ENCODE peak calls at places on chromosomes 6 and 20, in five cellular contexts. F is mesendoderm, X is SK-N-SH, C is right lobe of liver, P is spleen. H is an unnamed sample.
A peak's percentile ranks its signal among the peaks of the same experiment; 100 is the strongest.

GRCh38 chr6:45681860-45682488 is 304.2 kb upstream of the SUPT3H start:
- DNase-seq in F (peak; percentile 49), X (no peak), C (no peak), P (no peak), H (peak; percentile 80)

GRCh38 chr6:18147160-18147559 is 7.7 kb downstream of the TPMT start:
- DNase-seq in F (no peak), X (no peak), C (no peak), P (no peak), H (no peak)

GRCh38 chr20:3698511-3699436 is 13.6 kb downstream of the SIGLEC1 start:
- DNase-seq in F (no peak), X (no peak), C (no peak), P (peak; percentile 64), H (no peak)

GRCh38 chr6:33018904-33019303 is 9.5 kb upstream of the HLA-DOA start:
- DNase-seq in F (no peak), X (no peak), C (peak; percentile 72), P (peak; percentile 91), H (peak; percentile 87)

GRCh38 chr6:82017773-82018172 is 229.8 kb downstream of the IBTK start:
- DNase-seq in F (no peak), X (no peak), C (no peak), P (no peak), H (no peak)

GRCh38 chr20:40970218-40970617 is 58.4 kb upstream of the TOP1 start:
- DNase-seq in F (no peak), X (no peak), C (no peak), P (no peak), H (no peak)

GRCh38 chr6:94362061-94362864 is 942.9 kb upstream of the EPHA7 start:
- DNase-seq in F (no peak), X (no peak), C (no peak), P (peak; percentile 73), H (peak; percentile 46)

GRCh38 chr20:17481661-17482060 is 49.5 kb downstream of the BFSP1 start:
- DNase-seq in F (no peak), X (no peak), C (no peak), P (no peak), H (no peak)

GRCh38 chr6:3133515-3133914 is 15.0 kb downstream of the BPHL start:
- DNase-seq in F (no peak), X (no peak), C (no peak), P (no peak), H (no peak)

GRCh38 chr6:150969901-150970300 is 104.4 kb downstream of the MTHFD1L start:
- DNase-seq in F (no peak), X (no peak), C (no peak), P (no peak), H (no peak)

GRCh38 chr6:150966786-150967185 is 101.3 kb downstream of the MTHFD1L start:
- DNase-seq in F (no peak), X (no peak), C (no peak), P (no peak), H (no peak)

GRCh38 chr6:150964765-150965164 is 99.3 kb downstream of the MTHFD1L start:
- DNase-seq in F (no peak), X (no peak), C (no peak), P (no peak), H (no peak)

GRCh38 chr6:150967910-150968309 is 102.4 kb downstream of the MTHFD1L start:
- DNase-seq in F (peak; percentile 7), X (no peak), C (no peak), P (no peak), H (no peak)

GRCh38 chr6:150967381-150967780 is 101.9 kb downstream of the MTHFD1L start:
- DNase-seq in F (no peak), X (no peak), C (no peak), P (no peak), H (no peak)
- H3K36me3 ChIP-seq in F (peaks cover 3% of the 10 kb centered on the region), X (peaks cover 31% of the 10 kb centered on the region), C (no peaks in the 10 kb centered on the region), P (no peaks in the 10 kb centered on the region), H (peaks cover 17% of the 10 kb centered on the region)

DNA sequence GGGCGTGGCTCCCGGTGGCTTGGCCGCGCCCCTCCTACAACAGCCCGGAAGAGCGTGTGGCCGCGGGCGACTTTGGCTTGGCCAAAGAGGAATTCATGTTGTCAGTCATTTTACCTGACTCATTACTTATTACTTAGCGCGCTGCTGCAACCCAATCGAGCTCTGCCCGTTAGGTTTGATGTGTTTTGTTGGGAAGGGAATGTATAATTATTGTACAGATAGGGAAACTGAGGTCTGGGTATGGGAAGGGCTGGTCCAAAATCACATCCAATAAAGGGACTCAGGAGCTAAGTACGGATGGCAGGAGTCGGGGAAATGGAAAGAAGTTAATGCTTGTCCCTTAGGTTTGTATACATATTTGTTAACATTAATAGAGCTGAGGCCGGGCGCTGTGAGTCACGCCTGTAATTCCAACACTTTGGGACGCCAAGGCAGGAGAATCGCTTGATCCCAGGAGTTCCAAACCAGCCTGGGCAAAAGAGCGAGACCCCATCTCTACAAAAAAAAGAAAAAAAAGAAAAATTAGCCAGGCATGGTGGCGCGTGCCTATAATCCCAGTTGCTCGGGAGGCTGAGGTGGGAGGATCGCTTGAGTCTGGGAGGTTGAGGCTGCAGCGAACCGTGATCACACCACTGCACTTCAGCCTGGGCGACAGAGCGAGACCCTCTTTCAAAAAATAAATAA is 639 bp upstream of the ZNF335 start:
- DNase-seq in F (no peak), X (no peak), C (no peak), P (peak; percentile 97), H (peak; percentile 94)
- H3K36me3 ChIP-seq in F (peaks cover 4% of the 10 kb centered on the region), X (peaks cover 15% of the 10 kb centered on the region), C (peaks cover 18% of the 10 kb centered on the region), P (peaks cover 19% of the 10 kb centered on the region), H (peaks cover 20% of the 10 kb centered on the region)

GRCh38 chr6:104477569-104477968 is 382.1 kb downstream of the HACE1 start:
- DNase-seq in F (no peak), X (no peak), C (no peak), P (no peak), H (no peak)
- H3K36me3 ChIP-seq in F (no peaks in the 10 kb centered on the region), X (no peaks in the 10 kb centered on the region), C (no peaks in the 10 kb centered on the region), P (no peaks in the 10 kb centered on the region), H (no peaks in the 10 kb centered on the region)

DNA sequence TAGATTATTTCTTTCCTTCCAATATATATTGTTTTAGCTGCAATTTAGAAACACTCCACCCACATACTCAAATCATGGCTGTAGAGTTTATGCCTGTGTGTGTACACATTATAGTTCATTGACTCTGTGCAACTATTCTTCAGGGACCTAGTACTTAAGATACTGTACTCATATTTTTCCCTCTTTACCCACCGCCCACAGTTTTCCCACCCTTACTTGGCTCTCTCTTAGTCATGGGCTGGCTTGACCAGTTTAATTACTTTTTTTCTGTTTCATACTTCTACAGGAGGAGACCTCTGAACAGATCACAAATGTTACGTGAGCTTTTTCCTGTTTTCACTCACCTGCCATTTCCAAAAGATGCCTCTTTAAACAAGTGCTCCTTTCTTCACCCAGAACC is 30.4 kb downstream of the C6orf89 start:
- DNase-seq in F (no peak), X (no peak), C (no peak), P (no peak), H (no peak)
- H3K36me3 ChIP-seq in F (no peaks in the 10 kb centered on the region), X (peaks cover 53% of the 10 kb centered on the region), C (peaks cover 29% of the 10 kb centered on the region), P (peaks cover 36% of the 10 kb centered on the region), H (peaks cover 92% of the 10 kb centered on the region)

DNA sequence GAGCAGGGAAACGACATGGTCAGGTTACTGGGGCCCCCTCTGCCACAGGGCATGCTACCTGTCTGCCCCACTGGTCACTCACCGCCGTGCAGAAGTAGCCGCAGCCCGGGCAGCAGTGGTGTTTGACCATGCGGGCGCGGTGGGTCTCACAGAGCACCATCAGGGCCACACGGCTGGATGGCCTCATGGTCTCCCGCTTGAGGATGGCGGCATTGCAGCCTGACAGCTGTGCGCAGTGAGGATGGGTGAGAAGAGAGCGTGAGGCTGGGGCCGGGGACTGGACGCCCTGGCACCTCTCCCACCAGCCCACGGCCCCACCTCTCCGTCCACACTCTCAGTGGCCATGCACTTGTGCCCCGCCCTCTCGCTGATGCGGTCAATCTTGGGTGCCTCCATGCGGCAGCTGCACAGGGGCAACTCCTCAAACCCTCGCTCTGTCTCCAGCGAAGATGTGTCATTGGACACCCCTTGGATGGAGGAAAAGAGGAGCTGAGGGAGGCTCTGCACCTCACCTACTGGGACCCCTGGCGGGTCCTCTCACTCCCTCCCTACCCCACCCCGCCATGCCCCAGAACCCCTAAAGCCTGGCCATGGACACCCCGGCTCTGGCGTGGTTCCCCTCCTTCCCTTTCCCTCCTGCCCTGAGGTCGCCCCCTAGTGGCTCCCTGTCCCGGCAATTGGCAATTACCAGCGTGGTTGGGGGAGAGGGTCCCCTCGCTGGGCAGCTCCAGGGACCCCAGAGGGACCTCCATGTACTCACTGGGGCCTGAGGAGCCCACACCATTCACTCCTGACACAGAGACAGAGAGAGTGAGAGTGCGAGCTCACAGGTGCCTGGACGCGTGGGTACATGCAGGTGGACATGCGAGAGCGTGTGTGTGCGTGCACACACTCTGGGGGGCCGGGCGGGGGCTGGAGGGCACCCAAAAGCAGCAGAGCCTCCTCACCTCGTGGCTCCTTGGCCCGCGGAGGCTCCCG is 8.9 kb downstream of the EHMT2 start:
- DNase-seq in F (no peak), X (peak; percentile 83), C (peak; percentile 59), P (peak; percentile 84), H (no peak)
- H3K36me3 ChIP-seq in F (peaks cover 20% of the 10 kb centered on the region), X (peaks cover 69% of the 10 kb centered on the region), C (peaks cover 65% of the 10 kb centered on the region), P (peaks cover 79% of the 10 kb centered on the region), H (peaks cover 86% of the 10 kb centered on the region)

GRCh38 chr6:89580997-89581666 is 57.4 kb downstream of the LYRM2 start:
- DNase-seq in F (no peak), X (no peak), C (no peak), P (no peak), H (no peak)
- H3K36me3 ChIP-seq in F (no peaks in the 10 kb centered on the region), X (no peaks in the 10 kb centered on the region), C (no peaks in the 10 kb centered on the region), P (no peaks in the 10 kb centered on the region), H (no peaks in the 10 kb centered on the region)

GRCh38 chr6:168533428-168533827 is 92.4 kb downstream of the SMOC2 start:
- DNase-seq in F (no peak), X (no peak), C (no peak), P (no peak), H (no peak)
- H3K36me3 ChIP-seq in F (no peaks in the 10 kb centered on the region), X (no peaks in the 10 kb centered on the region), C (no peaks in the 10 kb centered on the region), P (no peaks in the 10 kb centered on the region), H (no peaks in the 10 kb centered on the region)

DNA sequence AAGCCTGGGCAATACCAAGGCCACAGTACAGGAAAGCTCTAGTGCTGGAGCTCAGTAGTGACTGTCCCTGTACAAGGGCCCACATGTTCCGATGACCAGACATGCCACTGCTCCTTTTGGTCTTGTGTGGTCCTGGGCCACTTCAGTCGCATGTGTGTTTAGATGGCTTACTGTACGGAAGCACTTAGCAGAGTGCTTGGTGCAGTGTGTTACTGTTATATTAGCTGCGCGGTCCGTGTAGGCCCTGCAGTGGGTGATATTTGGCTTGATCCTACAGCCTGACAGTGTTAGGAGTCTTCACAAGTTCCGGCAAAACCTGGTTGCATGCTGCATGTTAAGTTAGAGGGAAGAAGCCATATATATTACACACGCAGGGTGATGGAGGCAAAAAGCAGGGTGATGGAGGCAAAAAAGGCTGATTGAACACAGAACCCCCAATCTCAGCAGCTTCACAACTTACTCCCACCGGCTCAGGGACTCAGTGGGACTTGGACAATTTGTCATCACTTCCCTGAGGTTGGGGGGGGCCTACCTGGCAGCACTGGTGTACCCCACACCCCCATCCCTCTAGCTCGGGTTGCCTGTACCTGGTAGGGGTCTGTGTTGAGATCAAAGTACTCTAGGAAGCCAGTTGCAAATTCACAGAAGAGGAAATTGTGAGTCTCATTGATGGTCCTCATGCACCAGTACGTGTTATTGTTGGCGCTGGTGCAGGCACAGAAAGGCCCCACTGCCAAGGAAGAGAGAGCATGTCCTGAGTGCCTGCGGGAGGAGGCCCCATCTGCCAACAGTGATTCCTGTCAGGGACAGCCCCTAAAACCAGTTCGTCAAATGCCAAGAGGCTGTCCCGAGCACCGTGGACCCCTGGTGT is 122.6 kb downstream of the SULF2 start:
- DNase-seq in F (no peak), X (no peak), C (no peak), P (no peak), H (no peak)
- H3K36me3 ChIP-seq in F (no peaks in the 10 kb centered on the region), X (peaks cover 41% of the 10 kb centered on the region), C (no peaks in the 10 kb centered on the region), P (peaks cover 14% of the 10 kb centered on the region), H (peaks cover 50% of the 10 kb centered on the region)

H was measured in lower lobe of right lung.